ENCODE peak calls at places on chromosomes 7 and 10, in five cellular contexts. I, F, U, K and X are unnamed samples.

GRCh38 chr10:92303096-92303495 is 12.1 kb downstream of the MARCHF5 start:
- DNase-seq in K (no peak), I (no peak), U (no peak), F (no peak), X (no peak)

GRCh38 chr7:36683111-36683510 is 41.2 kb downstream of the AOAH start:
- DNase-seq in F (no peak), I (no peak), K (no peak), U (no peak), X (no peak)

GRCh38 chr7:139095194-139095659 is 14.3 kb downstream of the ZC3HAV1 start:
- DNase-seq in U (peak; percentile 50), K (no peak), I (peak; percentile 64), F (no peak), X (no peak)

GRCh38 chr7:158193446-158193845 is 394.2 kb downstream of the PTPRN2 start:
- DNase-seq in U (no peak), K (no peak), I (no peak), F (no peak), X (no peak)

GRCh38 chr7:44398953-44399574 is 73.7 kb upstream of the CAMK2B start:
- DNase-seq in K (no peak), F (no peak), U (no peak), I (no peak), X (no peak)

GRCh38 chr10:73911553-73912004 is 647 bp downstream of the PLAU start:
- DNase-seq in F (no peak), I (no peak), U (no peak), K (no peak), X (no peak)

GRCh38 chr10:117661316-117661715 is 118.8 kb downstream of the EMX2 start:
- DNase-seq in I (no peak), K (no peak), F (no peak), U (no peak), X (no peak)

GRCh38 chr7:138799336-138799965 is 1.5 kb upstream of the ATP6V0A4 start:
- DNase-seq in K (no peak), U (no peak), I (no peak), F (no peak), X (no peak)

GRCh38 chr7:69516208-69516820 is 82.0 kb upstream of the AUTS2 start:
- DNase-seq in I (no peak), U (no peak), K (no peak), F (no peak), X (no peak)

GRCh38 chr10:125037145-125037544 is 95.2 kb downstream of the ZRANB1 start:
- DNase-seq in U (peak; percentile 46), K (peak; percentile 60), F (peak; percentile 66), I (no peak), X (peak; percentile 95)

GRCh38 chr7:150322114-150322832 is 882 bp upstream of the LRRC61 start:
- DNase-seq in K (no peak), F (no peak), I (peak; percentile 72), U (no peak), X (no peak)